ENCODE peak calls at places on chromosome 15, in seven cellular contexts. U is NCI-H460; T is NCI-H1694 treated with DMSO at 0.1 percent for 48 hours; A is OCI-M1; E is RPMI8226; I is activated T-cell treated with anti-CD3 and anti-CD28 coated beads, Interleukin-2, amount 50 U/mL, for 24 hours; N is aorta. J is an unnamed sample.

GRCh38 chr15:48625126-48625525 is 20.4 kb downstream of the FBN1 start:
- DNase-seq in N (no peak), I (no peak), U (no peak), E (no peak), T (no peak), A (no peak), J (no peak)

GRCh38 chr15:36024066-36024465 is 478.1 kb upstream of the DPH6 start:
- DNase-seq in U (no peak), N (no peak), I (no peak), E (no peak), A (no peak), T (no peak), J (no peak)

GRCh38 chr15:90307661-90308060 is 42.2 kb downstream of the NGRN start:
- DNase-seq in A (no peak), N (no peak), T (no peak), U (no peak), E (no peak), I (no peak), J (no peak)

GRCh38 chr15:54365001-54365400 is 386.8 kb downstream of the UNC13C start:
- DNase-seq in U (no peak), T (no peak), I (no peak), A (no peak), N (no peak), E (no peak), J (no peak)

GRCh38 chr15:41465822-41466421 is 27.8 kb upstream of the ITPKA start:
- DNase-seq in U (peak; percentile 36), E (peak; percentile 45), N (no peak), A (peak; percentile 65), T (peak; percentile 24), I (no peak), J (peak; percentile 56)

GRCh38 chr15:29093696-29094343 is 175.8 kb downstream of the NSMCE3 start:
- DNase-seq in I (no peak), U (no peak), N (no peak), A (no peak), E (no peak), T (no peak), J (no peak)

GRCh38 chr15:33125883-33126535 is 68.5 kb downstream of the FMN1 start:
- DNase-seq in T (no peak), E (no peak), U (no peak), I (peak; percentile 37), N (no peak), A (no peak), J (no peak)

GRCh38 chr15:35746121-35746520 is 200.2 kb upstream of the DPH6 start:
- DNase-seq in T (no peak), A (no peak), E (no peak), U (no peak), I (no peak), N (no peak), J (no peak)

GRCh38 chr15:76386178-76386577 is 49.6 kb downstream of the ISL2 start:
- DNase-seq in E (no peak), I (no peak), A (no peak), U (no peak), N (no peak), T (no peak), J (no peak)

GRCh38 chr15:64950888-64951287 is 38.8 kb downstream of the SPG21 start:
- DNase-seq in I (no peak), E (no peak), T (no peak), U (no peak), N (no peak), A (no peak), J (no peak)

GRCh38 chr15:58676766-58677165 is 72.7 kb downstream of the ADAM10 start:
- DNase-seq in N (no peak), A (no peak), I (no peak), U (no peak), T (no peak), E (no peak), J (no peak)

GRCh38 chr15:57218826-57219576 is 157.3 kb upstream of the CGNL1 start:
- DNase-seq in U (no peak), I (no peak), N (no peak), T (peak; percentile 65), E (no peak), A (peak; percentile 96), J (peak; percentile 66)

GRCh38 chr15:44243146-44243545 is 45.4 kb upstream of the GOLM2 start:
- DNase-seq in U (no peak), A (no peak), N (no peak), E (no peak), T (no peak), I (no peak), J (no peak)

GRCh38 chr15:85927936-85928537 is 133.3 kb upstream of the KLHL25 start:
- DNase-seq in N (no peak), A (no peak), I (no peak), U (no peak), T (no peak), E (no peak), J (no peak)

GRCh38 chr15:59165726-59166125 is 40.9 kb upstream of the LDHAL6B start:
- DNase-seq in A (no peak), N (no peak), E (peak; percentile 31), I (no peak), T (no peak), U (no peak), J (peak; percentile 41)

GRCh38 chr15:70559223-70559823 is 204.0 kb downstream of the UACA start:
- DNase-seq in U (no peak), N (peak; percentile 84), T (no peak), E (peak; percentile 49), A (peak; percentile 12), I (peak; percentile 72), J (no peak)

GRCh38 chr15:73637527-73637926 is 4.3 kb upstream of the NPTN start:
- DNase-seq in E (no peak), A (no peak), I (no peak), T (no peak), N (no peak), U (no peak), J (peak; percentile 17)

GRCh38 chr15:70192490-70192889 is 94.8 kb upstream of the TLE3 start:
- DNase-seq in N (no peak), I (no peak), E (no peak), U (no peak), T (no peak), A (no peak), J (no peak)

GRCh38 chr15:42228036-42228435 is 19.9 kb upstream of the VPS39 start:
- DNase-seq in A (no peak), T (no peak), U (no peak), I (no peak), N (no peak), E (no peak), J (no peak)